ENCODE peak calls at places on chromosomes 5 and 9, in seven cellular contexts. E is ovary; U is non-pigmented ciliary epithelial cell; F is HepG2; R is NCI-H1048; X is effector memory CD8-positive, alpha-beta T cell; J is stimulated activated CD4-positive, alpha-beta T cell treated with anti-CD3 and anti-CD28 coated beads, Interleukin-2, amount 100 ng/mL, for 48 hours. K is an unnamed sample.

GRCh38 chr5:76401801-76402250 is 1.3 kb upstream of the IQGAP2 start:
- DNase-seq in U (no peak), R (no peak), E (no peak), F (no peak), J (no peak), X (peak), K (no peak)

GRCh38 chr9:18059043-18059442 is 414.9 kb upstream of the ADAMTSL1 start:
- DNase-seq in U (no peak), J (no peak), E (no peak), R (no peak), X (no peak), F (no peak), K (no peak)

GRCh38 chr5:111582962-111583669 is 70.8 kb upstream of the STARD4 start:
- DNase-seq in U (peak), F (no peak), R (no peak), X (no peak), J (no peak), E (no peak), K (peak)

GRCh38 chr5:145787001-145787400 is 48.1 kb downstream of the PRELID2 start:
- DNase-seq in E (no peak), X (no peak), J (no peak), U (no peak), R (no peak), F (no peak), K (no peak)

GRCh38 chr9:105993051-105993854 is 298.9 kb downstream of the TMEM38B start:
- DNase-seq in U (no peak), J (no peak), E (no peak), F (no peak), X (no peak), R (no peak), K (no peak)

GRCh38 chr5:129137637-129138036 is 43.1 kb downstream of the ISOC1 start:
- DNase-seq in R (no peak), J (no peak), U (no peak), X (no peak), F (no peak), E (no peak), K (no peak)

GRCh38 chr9:131839281-131840084 is 99.6 kb upstream of the RAPGEF1 start:
- DNase-seq in E (no peak), R (no peak), J (peak), X (peak), F (no peak), U (peak), K (no peak)

GRCh38 chr9:20238921-20239320 is 383.4 kb downstream of the MLLT3 start:
- DNase-seq in E (no peak), R (no peak), U (no peak), X (no peak), F (no peak), J (no peak), K (no peak)

GRCh38 chr9:116574027-116574679 is 113.0 kb upstream of the TRIM32 start:
- DNase-seq in J (no peak), R (peak), E (no peak), X (no peak), U (no peak), F (peak), K (no peak)

GRCh38 chr9:116693233-116693731 is 6.2 kb downstream of the TRIM32 start:
- DNase-seq in R (no peak), X (no peak), J (no peak), U (peak), E (no peak), F (no peak), K (no peak)

GRCh38 chr5:140169410-140169809 is 5.6 kb upstream of the CYSTM1 start:
- DNase-seq in X (no peak), J (no peak), R (no peak), U (no peak), E (no peak), F (no peak), K (no peak)

GRCh38 chr5:132291026-132291425 is 3.2 kb upstream of the SLC22A4 start:
- DNase-seq in R (no peak), X (no peak), E (no peak), J (no peak), U (no peak), F (no peak), K (no peak)

GRCh38 chr5:128199611-128200010 is 116.0 kb downstream of the SLC12A2 start:
- DNase-seq in X (no peak), U (no peak), F (no peak), E (no peak), J (no peak), R (no peak), K (no peak)

GRCh38 chr9:90219548-90220118 is 423.0 kb downstream of the DIRAS2 start:
- DNase-seq in U (no peak), E (no peak), F (peak), J (peak), R (no peak), X (no peak), K (no peak)

GRCh38 chr9:18861599-18862546 is 171.1 kb downstream of the SAXO1 start:
- DNase-seq in R (no peak), J (no peak), F (no peak), U (peak), X (no peak), E (peak), K (no peak)

GRCh38 chr5:113119271-113119924 is 142.8 kb downstream of the DCP2 start:
- DNase-seq in R (no peak), F (no peak), E (peak), J (no peak), U (no peak), X (no peak), K (no peak)

GRCh38 chr9:125538092-125538473 is 168.9 kb downstream of the MAPKAP1 start:
- DNase-seq in X (no peak), E (no peak), J (no peak), F (peak), U (peak), R (peak), K (no peak)

GRCh38 chr9:38186372-38187115 is 117.5 kb upstream of the SHB start:
- DNase-seq in F (no peak), X (no peak), J (no peak), U (no peak), E (no peak), R (no peak), K (no peak)

GRCh38 chr5:176844706-176845391 is 34.5 kb downstream of the UNC5A start:
- DNase-seq in J (no peak), F (no peak), E (no peak), U (no peak), R (no peak), X (no peak), K (no peak)

GRCh38 chr5:138817241-138817640 is 57.9 kb downstream of the LRRTM2 start:
- DNase-seq in U (no peak), X (no peak), J (no peak), E (no peak), R (no peak), F (no peak), K (no peak)

GRCh38 chr9:78234810-78235209 is 1.1 kb upstream of the CEP78 start:
- DNase-seq in F (no peak), J (no peak), U (peak), E (no peak), R (no peak), X (no peak), K (no peak)